ENCODE peak calls at places on chromosomes 16 and 17, in nine cellular contexts. H is lung, E is A549, I is esophagus squamous epithelium, R is coronary artery, O is AG10803, N is ascending aorta, F is PC-3, V is AG04449. L is an unnamed sample.

GRCh38 chr17:68513932-68514331 is 1.7 kb downstream of the PRKAR1A start:
- DNase-seq in R (no peak), V (no peak), F (no peak), N (no peak), I (no peak), E (no peak), H (no peak), O (no peak), L (no peak)

GRCh38 chr17:77828749-77829539 is 129.6 kb upstream of the TNRC6C start:
- DNase-seq in O (no peak), I (no peak), E (no peak), V (no peak), F (no peak), R (no peak), N (no peak), H (no peak), L (no peak)

GRCh38 chr17:62966426-62967110 is 533 bp downstream of the TANC2 start:
- DNase-seq in E (peak), V (no peak), N (no peak), R (no peak), H (peak), F (peak), I (no peak), O (no peak), L (no peak)

GRCh38 chr16:86075488-86075785 is 176.5 kb downstream of the IRF8 start:
- DNase-seq in O (no peak), R (no peak), H (no peak), E (no peak), V (no peak), N (no peak), F (no peak), I (no peak), L (no peak)

GRCh38 chr17:69335018-69335417 is 8.1 kb upstream of the ABCA5 start:
- DNase-seq in I (no peak), F (peak), H (no peak), R (no peak), V (no peak), N (no peak), O (peak), E (peak), L (peak)

GRCh38 chr16:86355538-86355937 is 154.8 kb upstream of the FOXF1 start:
- DNase-seq in V (peak), E (no peak), N (no peak), F (no peak), H (no peak), R (no peak), O (peak), I (no peak), L (peak)

GRCh38 chr16:69031877-69032301 is 73.6 kb upstream of the HAS3 start:
- DNase-seq in H (no peak), F (peak), E (peak), R (no peak), V (no peak), N (no peak), O (no peak), I (no peak), L (peak)

GRCh38 chr16:30951785-30952184 is 2.9 kb downstream of the ORAI3 start:
- DNase-seq in H (no peak), V (no peak), R (peak), I (no peak), O (peak), F (no peak), N (no peak), E (no peak), L (peak)

GRCh38 chr17:74354123-74354522 is 7.5 kb downstream of the BTBD17 start:
- DNase-seq in O (no peak), I (no peak), V (no peak), H (no peak), F (peak), N (no peak), E (peak), R (no peak), L (no peak)

GRCh38 chr17:17887752-17888304 is 51.0 kb upstream of the SREBF1 start:
- DNase-seq in I (no peak), R (no peak), E (no peak), O (no peak), F (no peak), V (no peak), N (no peak), H (no peak), L (no peak)

GRCh38 chr16:8963010-8963824 is 489 bp downstream of the USP7 start:
- DNase-seq in E (no peak), I (no peak), R (no peak), V (no peak), H (no peak), N (no peak), F (no peak), O (no peak), L (no peak)

GRCh38 chr17:4585203-4585939 is 1.0 kb downstream of the SMTNL2 start:
- DNase-seq in R (no peak), N (no peak), O (no peak), E (no peak), F (no peak), H (no peak), V (no peak), I (no peak), L (no peak)

GRCh38 chr16:46732561-46732960 is 15.6 kb downstream of the MYLK3 start:
- DNase-seq in H (no peak), N (no peak), R (peak), E (no peak), O (no peak), I (no peak), V (no peak), F (no peak), L (no peak)

GRCh38 chr16:85615014-85615851 is 2.1 kb downstream of the GSE1 start:
- DNase-seq in V (no peak), F (peak), R (no peak), E (peak), H (peak), I (no peak), N (no peak), O (no peak), L (no peak)

GRCh38 chr16:81891734-81892364 is 112.8 kb downstream of the PLCG2 start:
- DNase-seq in I (no peak), N (no peak), E (no peak), H (no peak), V (no peak), R (no peak), O (no peak), F (peak), L (no peak)

GRCh38 chr17:21029032-21029431 is 13.8 kb downstream of the USP22 start:
- DNase-seq in V (no peak), O (peak), E (peak), N (no peak), I (no peak), H (no peak), R (no peak), F (peak), L (peak)

GRCh38 chr16:81710596-81710995 is 68.5 kb upstream of the PLCG2 start:
- DNase-seq in F (no peak), V (no peak), I (no peak), O (no peak), E (peak), N (no peak), R (no peak), H (no peak), L (no peak)

GRCh38 chr17:40443988-40444899 is 994 bp downstream of the IGFBP4 start:
- DNase-seq in N (no peak), V (no peak), F (peak), H (no peak), I (no peak), R (no peak), E (peak), O (no peak), L (peak)
- H3K4me3 ChIP-seq in N (peak), V (peak), F (peak), H (peak), I (peak), R (peak), E (peak), O (peak), L (peak)

GRCh38 chr16:70695351-70696070 is 9.7 kb upstream of the MTSS2 start:
- DNase-seq in H (peak), O (peak), E (peak), I (no peak), N (no peak), V (no peak), R (no peak), F (peak), L (peak)
- TF ChIP-seq CTCF in H (no peak), O (no peak), E (no peak), I (no peak), N (no peak), V (no peak), R (no peak), F (no peak), L (no peak)

GRCh38 chr17:78925662-78926555 is 722 bp upstream of the TIMP2 start:
- DNase-seq in R (peak), N (peak), H (peak), E (peak), V (no peak), F (no peak), I (no peak), O (peak), L (peak)
- H3K4me3 ChIP-seq in R (peak), N (peak), H (no peak), E (peak), V (peak), F (peak), I (peak), O (peak), L (peak)

DNA sequence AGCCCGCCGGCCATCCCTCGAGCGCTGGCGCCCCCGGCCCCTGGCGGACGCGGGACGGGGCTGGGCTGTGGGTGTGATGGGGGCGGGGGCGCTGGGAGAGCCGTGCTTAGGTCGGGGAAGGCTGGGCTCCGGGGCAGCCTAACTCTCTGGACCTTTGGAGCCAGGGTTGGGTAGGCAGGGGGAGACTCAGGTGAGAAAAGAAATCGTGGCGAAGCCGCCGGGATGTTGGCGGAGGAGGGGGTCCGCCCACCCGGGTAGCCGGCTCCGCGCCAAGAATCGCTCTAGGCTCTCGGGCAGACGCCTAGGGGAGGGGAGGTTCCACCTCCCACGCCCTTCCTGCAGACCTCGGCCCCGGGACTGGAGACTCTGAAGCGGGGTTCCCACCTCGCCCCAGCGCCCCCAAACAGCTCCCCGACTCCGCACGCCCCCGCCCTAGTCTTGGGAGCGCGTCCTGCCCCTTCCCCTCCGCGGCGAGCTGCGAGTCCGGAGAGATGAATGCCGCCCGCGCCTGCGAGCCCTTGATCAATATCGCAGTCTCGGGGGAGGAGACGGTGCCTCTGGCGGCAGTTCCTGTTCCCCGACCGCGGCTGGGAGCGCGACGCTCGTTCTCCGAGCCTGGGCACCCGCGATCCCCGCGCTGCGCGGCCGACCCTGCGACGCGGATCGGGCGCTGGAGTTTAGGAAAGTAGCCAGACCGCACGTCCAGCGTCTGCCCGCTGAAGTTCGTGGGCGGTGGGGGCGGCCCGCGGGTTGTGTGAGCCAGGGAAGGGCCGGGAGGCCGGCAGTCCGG is 658 bp downstream of the CRHR1 start:
- DNase-seq in E (no peak), O (no peak), N (no peak), R (no peak), I (no peak), F (peak), V (no peak), H (no peak), L (no peak)
- TF ChIP-seq CTCF in E (peak), O (no peak), N (no peak), R (no peak), I (no peak), F (no peak), V (no peak), H (no peak), L (no peak)

GRCh38 chr16:14303654-14304394 is 232.7 kb downstream of the MRTFB start:
- DNase-seq in E (no peak), V (no peak), O (no peak), F (no peak), I (no peak), R (no peak), H (no peak), N (no peak), L (no peak)

GRCh38 chr16:14303182-14303618 is 232.1 kb downstream of the MRTFB start:
- DNase-seq in F (no peak), O (no peak), R (no peak), V (no peak), I (no peak), N (no peak), E (no peak), H (no peak), L (no peak)

GRCh38 chr16:14306485-14307058 is 235.5 kb downstream of the MRTFB start:
- DNase-seq in I (no peak), N (no peak), O (no peak), V (no peak), H (no peak), E (no peak), R (no peak), F (no peak), L (no peak)

GRCh38 chr16:14307059-14307531 is 236.0 kb downstream of the MRTFB start:
- DNase-seq in E (no peak), R (no peak), H (no peak), N (no peak), O (no peak), V (no peak), I (no peak), F (no peak), L (no peak)

DNA sequence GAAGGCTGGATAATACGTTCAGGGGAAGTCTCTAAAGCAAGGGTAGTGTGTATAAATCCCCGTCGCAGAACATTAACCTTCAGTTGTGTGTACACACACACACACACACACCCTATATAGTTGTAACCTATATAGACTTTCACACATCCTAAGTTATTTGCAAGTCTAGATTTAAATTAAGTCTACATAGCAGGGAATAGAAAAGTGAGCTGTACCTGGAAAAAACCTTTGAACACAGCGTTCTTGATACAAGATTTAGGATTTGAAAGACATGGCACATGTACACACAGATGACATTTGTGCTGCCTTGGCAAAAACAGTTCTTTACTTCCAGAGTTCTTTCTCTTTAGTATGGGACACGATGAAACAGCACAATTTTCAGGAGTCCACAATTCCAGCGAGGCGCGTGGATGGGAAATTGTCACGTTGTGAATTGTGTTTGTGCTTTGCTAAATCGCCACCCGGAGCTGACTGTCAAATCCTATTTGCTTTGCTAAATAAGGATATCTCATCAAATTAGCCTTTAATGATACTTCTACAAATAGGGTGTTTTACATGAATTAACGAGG is 233.9 kb downstream of the MRTFB start:
- DNase-seq in O (no peak), N (no peak), V (no peak), H (no peak), I (no peak), F (no peak), E (no peak), R (no peak), L (no peak)
- H3K4me3 ChIP-seq in O (peak), N (no peak), V (no peak), H (no peak), I (peak), F (no peak), E (peak), R (peak), L (no peak)

GRCh38 chr17:50113624-50114320 is 16.2 kb downstream of the SAMD14 start:
- DNase-seq in H (no peak), R (no peak), E (no peak), I (no peak), O (no peak), N (no peak), V (no peak), F (no peak), L (no peak)

GRCh38 chr17:50112694-50113093 is 17.3 kb downstream of the SAMD14 start:
- DNase-seq in R (no peak), N (no peak), V (no peak), I (no peak), O (no peak), E (no peak), H (no peak), F (no peak), L (no peak)

GRCh38 chr17:50115744-50116143 is 14.2 kb downstream of the SAMD14 start:
- DNase-seq in E (no peak), F (no peak), O (no peak), R (no peak), H (no peak), I (no peak), V (no peak), N (no peak), L (no peak)

GRCh38 chr17:50114401-50114800 is 15.6 kb downstream of the SAMD14 start:
- DNase-seq in R (no peak), N (no peak), V (no peak), O (no peak), H (no peak), F (no peak), E (no peak), I (no peak), L (no peak)

GRCh38 chr17:50114849-50115357 is 15.1 kb downstream of the SAMD14 start:
- DNase-seq in F (peak), O (peak), H (no peak), I (no peak), R (no peak), N (no peak), E (peak), V (no peak), L (peak)
- TF ChIP-seq CTCF in F (peak), O (peak), H (peak), I (no peak), R (peak), N (peak), E (peak), V (peak), L (peak)

L was measured in cardiac fibroblast.